ENCODE peak calls at places on chromosomes 6 and 20, in eight cellular contexts. One of them, this sample, is unnamed.

GRCh38 chr20:37729452-37729851 is 35.6 kb downstream of the CTNNBL1 start:
- DNase-seq in heart left ventricle: no peak
- DNase-seq in iPS DF 6.9: no peak
- DNase-seq in mucosa of descending colon: no peak
- DNase-seq in Panc1: no peak
- DNase-seq in WERI-Rb-1: no peak
- DNase-seq in left ventricle myocardium inferior: no peak
- DNase-seq in sigmoid colon: no peak
- DNase-seq in this sample: no peak

GRCh38 chr20:21182832-21183563 is 57.1 kb downstream of the KIZ start:
- DNase-seq in heart left ventricle: no peak
- DNase-seq in iPS DF 6.9: no peak
- DNase-seq in mucosa of descending colon: peak
- DNase-seq in Panc1: no peak
- DNase-seq in WERI-Rb-1: no peak
- DNase-seq in left ventricle myocardium inferior: no peak
- DNase-seq in sigmoid colon: peak
- DNase-seq in this sample: no peak

GRCh38 chr20:50335105-50335504 is 144.5 kb downstream of the CEBPB start:
- DNase-seq in heart left ventricle: peak
- DNase-seq in iPS DF 6.9: peak
- DNase-seq in mucosa of descending colon: no peak
- DNase-seq in Panc1: no peak
- DNase-seq in WERI-Rb-1: peak
- DNase-seq in left ventricle myocardium inferior: no peak
- DNase-seq in sigmoid colon: peak
- DNase-seq in this sample: no peak

GRCh38 chr6:26659042-26659359 is 545 bp downstream of the ZNF322 start:
- DNase-seq in heart left ventricle: no peak
- DNase-seq in iPS DF 6.9: no peak
- DNase-seq in mucosa of descending colon: no peak
- DNase-seq in Panc1: peak
- DNase-seq in WERI-Rb-1: no peak
- DNase-seq in left ventricle myocardium inferior: no peak
- DNase-seq in sigmoid colon: no peak
- DNase-seq in this sample: no peak

GRCh38 chr6:35484921-35485392 is 11.9 kb downstream of the TEAD3 start:
- DNase-seq in heart left ventricle: no peak
- DNase-seq in iPS DF 6.9: no peak
- DNase-seq in mucosa of descending colon: no peak
- DNase-seq in Panc1: no peak
- DNase-seq in WERI-Rb-1: no peak
- DNase-seq in left ventricle myocardium inferior: no peak
- DNase-seq in sigmoid colon: peak
- DNase-seq in this sample: no peak

GRCh38 chr6:30888472-30889137 is 4.3 kb downstream of the DDR1 start:
- DNase-seq in heart left ventricle: no peak
- DNase-seq in iPS DF 6.9: no peak
- DNase-seq in mucosa of descending colon: no peak
- DNase-seq in Panc1: no peak
- DNase-seq in WERI-Rb-1: no peak
- DNase-seq in left ventricle myocardium inferior: no peak
- DNase-seq in sigmoid colon: no peak
- DNase-seq in this sample: no peak

GRCh38 chr6:24607310-24607709 is 38.7 kb downstream of the KIAA0319 start:
- DNase-seq in heart left ventricle: no peak
- DNase-seq in iPS DF 6.9: no peak
- DNase-seq in mucosa of descending colon: no peak
- DNase-seq in Panc1: no peak
- DNase-seq in WERI-Rb-1: no peak
- DNase-seq in left ventricle myocardium inferior: no peak
- DNase-seq in sigmoid colon: no peak
- DNase-seq in this sample: no peak

GRCh38 chr6:37302086-37302686 is 44.2 kb upstream of the TMEM217 start:
- DNase-seq in heart left ventricle: no peak
- DNase-seq in iPS DF 6.9: no peak
- DNase-seq in mucosa of descending colon: no peak
- DNase-seq in Panc1: no peak
- DNase-seq in WERI-Rb-1: no peak
- DNase-seq in left ventricle myocardium inferior: no peak
- DNase-seq in sigmoid colon: no peak
- DNase-seq in this sample: no peak

GRCh38 chr20:35561671-35562070 is 19.8 kb downstream of the ERGIC3 start:
- DNase-seq in heart left ventricle: no peak
- DNase-seq in iPS DF 6.9: no peak
- DNase-seq in mucosa of descending colon: no peak
- DNase-seq in Panc1: no peak
- DNase-seq in WERI-Rb-1: no peak
- DNase-seq in left ventricle myocardium inferior: no peak
- DNase-seq in sigmoid colon: no peak
- DNase-seq in this sample: no peak

GRCh38 chr20:34367155-34367554 is 4.1 kb downstream of the ITCH start:
- DNase-seq in heart left ventricle: no peak
- DNase-seq in iPS DF 6.9: no peak
- DNase-seq in mucosa of descending colon: no peak
- DNase-seq in Panc1: no peak
- DNase-seq in WERI-Rb-1: no peak
- DNase-seq in left ventricle myocardium inferior: no peak
- DNase-seq in sigmoid colon: no peak
- DNase-seq in this sample: no peak

GRCh38 chr20:34363062-34364012 is at the start of gene ITCH:
- DNase-seq in heart left ventricle: peak
- DNase-seq in iPS DF 6.9: peak
- DNase-seq in mucosa of descending colon: peak
- DNase-seq in Panc1: peak
- DNase-seq in WERI-Rb-1: peak
- DNase-seq in left ventricle myocardium inferior: peak
- DNase-seq in sigmoid colon: peak
- DNase-seq in this sample: peak

GRCh38 chr20:34365765-34366213 is 2.7 kb downstream of the ITCH start:
- DNase-seq in heart left ventricle: no peak
- DNase-seq in iPS DF 6.9: no peak
- DNase-seq in mucosa of descending colon: no peak
- DNase-seq in Panc1: no peak
- DNase-seq in WERI-Rb-1: no peak
- DNase-seq in left ventricle myocardium inferior: no peak
- DNase-seq in sigmoid colon: no peak
- DNase-seq in this sample: no peak

GRCh38 chr20:34364013-34364382 is 925 bp downstream of the ITCH start:
- DNase-seq in heart left ventricle: no peak
- DNase-seq in iPS DF 6.9: no peak
- DNase-seq in mucosa of descending colon: peak
- DNase-seq in Panc1: no peak
- DNase-seq in WERI-Rb-1: no peak
- DNase-seq in left ventricle myocardium inferior: no peak
- DNase-seq in sigmoid colon: no peak
- DNase-seq in this sample: no peak

DNA sequence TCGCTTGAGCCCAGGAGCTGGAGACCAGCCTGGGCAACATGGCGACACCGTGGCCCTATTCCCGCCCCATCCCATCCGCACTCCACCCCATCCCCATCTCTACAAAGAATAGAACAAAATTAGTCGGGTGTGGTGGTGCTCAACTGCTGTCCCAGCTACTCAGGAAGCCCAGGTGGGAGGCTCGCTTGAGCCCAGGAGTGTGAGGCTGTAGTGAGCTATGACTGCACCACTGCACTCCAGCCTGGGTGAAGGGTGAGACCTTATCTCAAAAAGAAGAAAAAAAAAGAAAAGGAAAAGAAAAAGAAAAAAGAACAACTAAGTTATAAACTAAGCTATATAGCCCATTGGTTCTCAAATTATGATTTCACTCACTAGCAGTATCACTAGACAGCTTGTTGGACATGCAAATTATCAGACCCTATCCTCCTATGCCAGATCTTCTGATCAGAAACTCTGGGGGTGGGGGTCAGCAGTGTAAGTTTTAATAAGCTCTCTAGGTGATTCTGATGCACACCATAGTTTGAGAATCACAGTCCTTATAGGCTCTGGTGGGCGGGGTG is 491 bp upstream of the ITCH start:
- DNase-seq in heart left ventricle: no peak
- DNase-seq in iPS DF 6.9: no peak
- DNase-seq in mucosa of descending colon: no peak
- DNase-seq in Panc1: no peak
- DNase-seq in WERI-Rb-1: no peak
- DNase-seq in left ventricle myocardium inferior: no peak
- DNase-seq in sigmoid colon: no peak
- DNase-seq in this sample: no peak
- H3K4me3 ChIP-seq in heart left ventricle: no peak
- H3K4me3 ChIP-seq in iPS DF 6.9: no peak
- H3K4me3 ChIP-seq in mucosa of descending colon: no peak
- H3K4me3 ChIP-seq in Panc1: peak
- H3K4me3 ChIP-seq in WERI-Rb-1: peak
- H3K4me3 ChIP-seq in left ventricle myocardium inferior: peak
- H3K4me3 ChIP-seq in sigmoid colon: peak
- H3K4me3 ChIP-seq in this sample: peak

GRCh38 chr6:133890941-133891813 is 2.3 kb downstream of the TCF21 start:
- DNase-seq in heart left ventricle: no peak
- DNase-seq in iPS DF 6.9: no peak
- DNase-seq in mucosa of descending colon: peak
- DNase-seq in Panc1: no peak
- DNase-seq in WERI-Rb-1: no peak
- DNase-seq in left ventricle myocardium inferior: peak
- DNase-seq in sigmoid colon: peak
- DNase-seq in this sample: no peak

GRCh38 chr6:133889557-133890301 is 816 bp downstream of the TCF21 start:
- DNase-seq in heart left ventricle: peak
- DNase-seq in iPS DF 6.9: no peak
- DNase-seq in mucosa of descending colon: no peak
- DNase-seq in Panc1: no peak
- DNase-seq in WERI-Rb-1: no peak
- DNase-seq in left ventricle myocardium inferior: peak
- DNase-seq in sigmoid colon: no peak
- DNase-seq in this sample: no peak

GRCh38 chr6:133887478-133887877 is 1.4 kb upstream of the TCF21 start:
- DNase-seq in heart left ventricle: no peak
- DNase-seq in iPS DF 6.9: no peak
- DNase-seq in mucosa of descending colon: no peak
- DNase-seq in Panc1: no peak
- DNase-seq in WERI-Rb-1: no peak
- DNase-seq in left ventricle myocardium inferior: no peak
- DNase-seq in sigmoid colon: no peak
- DNase-seq in this sample: no peak

GRCh38 chr6:133891814-133892443 is 3.0 kb downstream of the TCF21 start:
- DNase-seq in heart left ventricle: no peak
- DNase-seq in iPS DF 6.9: no peak
- DNase-seq in mucosa of descending colon: no peak
- DNase-seq in Panc1: no peak
- DNase-seq in WERI-Rb-1: no peak
- DNase-seq in left ventricle myocardium inferior: no peak
- DNase-seq in sigmoid colon: no peak
- DNase-seq in this sample: no peak

DNA sequence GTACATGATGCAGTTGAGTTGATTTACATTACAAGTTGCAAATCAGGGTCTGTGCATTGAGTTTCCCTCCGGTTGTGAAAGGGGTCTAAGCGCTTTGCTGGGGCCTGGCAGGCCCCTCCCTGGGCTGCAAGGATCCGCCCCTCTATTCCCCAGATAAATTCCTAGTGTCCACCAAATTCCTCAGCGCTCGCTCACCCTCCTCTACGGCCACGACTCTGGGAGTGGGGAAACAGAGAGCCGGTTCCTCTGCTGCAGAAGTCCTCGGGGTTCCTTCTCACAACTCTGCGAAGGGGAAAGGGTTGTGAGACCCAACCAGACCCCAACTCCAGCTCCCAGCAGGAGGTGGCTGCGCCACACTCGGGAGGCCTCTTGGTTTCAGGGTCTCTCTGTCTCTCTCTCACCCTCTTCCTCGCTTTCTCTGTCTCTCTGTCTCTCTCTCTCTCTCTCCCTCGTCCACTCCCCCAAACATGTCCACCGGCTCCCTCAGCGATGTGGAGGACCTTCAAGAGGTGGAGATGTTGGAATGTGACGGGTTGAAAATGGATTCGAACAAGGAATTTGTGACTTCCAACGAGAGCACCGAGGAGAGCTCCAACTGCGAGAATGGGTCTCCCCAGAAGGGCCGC is at the start of gene TCF21:
- DNase-seq in heart left ventricle: peak
- DNase-seq in iPS DF 6.9: no peak
- DNase-seq in mucosa of descending colon: peak
- DNase-seq in Panc1: no peak
- DNase-seq in WERI-Rb-1: no peak
- DNase-seq in left ventricle myocardium inferior: peak
- DNase-seq in sigmoid colon: peak
- DNase-seq in this sample: no peak
- H3K4me3 ChIP-seq in heart left ventricle: peak
- H3K4me3 ChIP-seq in iPS DF 6.9: peak
- H3K4me3 ChIP-seq in mucosa of descending colon: peak
- H3K4me3 ChIP-seq in Panc1: no peak
- H3K4me3 ChIP-seq in WERI-Rb-1: no peak
- H3K4me3 ChIP-seq in left ventricle myocardium inferior: peak
- H3K4me3 ChIP-seq in sigmoid colon: peak
- H3K4me3 ChIP-seq in this sample: peak

DNA sequence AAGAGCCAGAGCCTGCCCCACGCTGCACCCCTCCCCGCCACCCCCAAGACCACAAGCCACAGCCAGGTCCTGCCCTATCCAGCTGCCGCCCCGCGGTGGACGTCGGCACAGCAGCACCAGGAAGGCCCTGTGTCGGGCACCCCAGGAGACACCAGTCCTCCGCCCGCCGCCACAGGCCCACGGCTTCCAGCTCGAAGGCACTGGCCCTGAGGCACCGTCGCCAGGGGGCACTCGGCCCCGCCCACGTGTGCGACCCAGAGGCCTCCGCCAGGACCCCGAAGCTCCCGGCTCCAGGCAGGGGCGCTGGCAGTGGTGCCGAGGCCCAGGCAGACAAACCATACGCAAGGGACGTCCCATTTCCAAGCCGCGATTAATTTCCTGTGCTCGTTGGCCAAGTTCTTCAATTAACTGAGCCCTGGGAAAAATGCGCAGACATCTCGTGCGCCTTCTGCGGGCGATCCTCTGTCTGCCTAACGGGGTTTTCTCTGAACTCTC is 19.4 kb downstream of the KCNQ2 start:
- DNase-seq in heart left ventricle: no peak
- DNase-seq in iPS DF 6.9: no peak
- DNase-seq in mucosa of descending colon: no peak
- DNase-seq in Panc1: no peak
- DNase-seq in WERI-Rb-1: no peak
- DNase-seq in left ventricle myocardium inferior: no peak
- DNase-seq in sigmoid colon: no peak
- DNase-seq in this sample: no peak
- H3K4me3 ChIP-seq in heart left ventricle: no peak
- H3K4me3 ChIP-seq in iPS DF 6.9: no peak
- H3K4me3 ChIP-seq in mucosa of descending colon: no peak
- H3K4me3 ChIP-seq in Panc1: no peak
- H3K4me3 ChIP-seq in WERI-Rb-1: no peak
- H3K4me3 ChIP-seq in left ventricle myocardium inferior: peak
- H3K4me3 ChIP-seq in sigmoid colon: no peak
- H3K4me3 ChIP-seq in this sample: no peak

DNA sequence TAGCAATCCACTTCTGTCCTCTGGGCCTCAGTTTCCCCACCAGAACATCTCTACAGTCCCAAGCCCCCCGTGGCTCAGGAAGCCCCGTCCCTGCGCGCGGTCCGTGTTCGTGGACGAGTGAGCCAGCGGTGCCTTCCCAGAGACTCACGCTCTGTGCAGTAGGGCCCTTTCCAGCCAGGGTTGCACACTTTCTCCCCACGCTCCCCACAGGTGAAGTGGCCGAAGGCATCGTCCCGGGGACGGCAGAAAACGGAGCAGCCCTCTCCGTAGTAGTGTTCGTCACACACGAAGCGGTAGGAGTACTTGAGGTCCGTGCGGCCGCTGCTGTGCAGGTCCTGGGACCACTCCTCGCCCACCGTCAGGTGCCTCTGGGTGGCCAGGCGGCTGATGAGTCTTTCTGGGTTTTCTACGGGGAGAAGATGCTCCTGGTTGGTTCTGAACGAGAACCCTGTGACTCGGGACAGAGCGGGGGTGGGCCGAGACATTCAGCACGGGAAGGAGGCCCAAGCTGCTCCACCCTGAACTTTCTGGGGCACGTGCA is 2.7 kb downstream of the DLL1 start:
- DNase-seq in heart left ventricle: no peak
- DNase-seq in iPS DF 6.9: no peak
- DNase-seq in mucosa of descending colon: peak
- DNase-seq in Panc1: no peak
- DNase-seq in WERI-Rb-1: no peak
- DNase-seq in left ventricle myocardium inferior: no peak
- DNase-seq in sigmoid colon: peak
- DNase-seq in this sample: no peak
- H3K4me3 ChIP-seq in heart left ventricle: peak
- H3K4me3 ChIP-seq in iPS DF 6.9: no peak
- H3K4me3 ChIP-seq in mucosa of descending colon: no peak
- H3K4me3 ChIP-seq in Panc1: no peak
- H3K4me3 ChIP-seq in WERI-Rb-1: no peak
- H3K4me3 ChIP-seq in left ventricle myocardium inferior: peak
- H3K4me3 ChIP-seq in sigmoid colon: no peak
- H3K4me3 ChIP-seq in this sample: peak

This sample was measured in right lobe of liver.